ENCODE peak calls at places on chromosomes 11 and 22, in ten cellular contexts. I, K, T, M, W, R, J, E, C and O are unnamed samples.

GRCh38 chr11:7907121-7907520 is 23.9 kb downstream of the OR10A6 start:
- DNase-seq in I (no peak), K (no peak), T (no peak), M (no peak), W (no peak), R (no peak), J (no peak), E (no peak), C (no peak), O (no peak)

GRCh38 chr11:70504246-70505020 is 106.1 kb downstream of the CTTN start:
- DNase-seq in I (no peak), K (no peak), T (no peak), M (no peak), W (no peak), R (no peak), J (no peak), E (no peak), C (no peak), O (no peak)

GRCh38 chr22:25202290-25202921 is 2.7 kb downstream of the CRYBB3 start:
- DNase-seq in I (peak), K (peak), T (peak), M (no peak), W (peak), R (peak), J (peak), E (peak), C (peak), O (no peak)

GRCh38 chr11:19756675-19757475 is 44.2 kb downstream of the NAV2 start:
- DNase-seq in I (no peak), K (no peak), T (no peak), M (peak), W (no peak), R (no peak), J (no peak), E (peak), C (no peak), O (no peak)

GRCh38 chr22:30866811-30867271 is 101.7 kb downstream of the MORC2 start:
- DNase-seq in I (no peak), K (peak), T (no peak), M (no peak), W (peak), R (no peak), J (no peak), E (no peak), C (no peak), O (peak)

GRCh38 chr11:2562181-2562581 is 117.4 kb downstream of the KCNQ1 start:
- DNase-seq in I (no peak), K (no peak), T (no peak), M (no peak), W (peak), R (no peak), J (no peak), E (no peak), C (no peak), O (no peak)

GRCh38 chr11:17550455-17551346 is 3.6 kb downstream of the OTOG start:
- DNase-seq in I (peak), K (no peak), T (no peak), M (no peak), W (peak), R (no peak), J (no peak), E (no peak), C (no peak), O (no peak)

GRCh38 chr22:25764270-25765015 is 22.5 kb downstream of the MYO18B start:
- DNase-seq in I (no peak), K (no peak), T (no peak), M (no peak), W (no peak), R (no peak), J (no peak), E (no peak), C (no peak), O (no peak)

GRCh38 chr11:64713031-64713780 is 9.8 kb downstream of the NRXN2 start:
- DNase-seq in I (peak), K (peak), T (no peak), M (no peak), W (no peak), R (no peak), J (peak), E (no peak), C (no peak), O (no peak)

GRCh38 chr11:36222755-36223635 is 66.2 kb downstream of the COMMD9 start:
- DNase-seq in I (no peak), K (no peak), T (no peak), M (no peak), W (no peak), R (no peak), J (no peak), E (peak), C (no peak), O (no peak)

GRCh38 chr11:58507355-58507754 is 550 bp downstream of the OR5B21 start:
- DNase-seq in I (no peak), K (no peak), T (no peak), M (no peak), W (no peak), R (no peak), J (no peak), E (no peak), C (no peak), O (no peak)

GRCh38 chr22:21701384-21701971 is 34.1 kb downstream of the YPEL1 start:
- DNase-seq in I (no peak), K (no peak), T (no peak), M (no peak), W (no peak), R (no peak), J (no peak), E (no peak), C (no peak), O (no peak)

GRCh38 chr11:5280582-5281102 is 10.9 kb upstream of the HBE1 start:
- DNase-seq in I (peak), K (peak), T (no peak), M (peak), W (peak), R (no peak), J (peak), E (no peak), C (peak), O (no peak)

GRCh38 chr11:17378655-17379054 is 9.8 kb downstream of the KCNJ11 start:
- DNase-seq in I (no peak), K (no peak), T (no peak), M (no peak), W (no peak), R (no peak), J (peak), E (no peak), C (no peak), O (no peak)

GRCh38 chr11:2516276-2517015 is 71.6 kb downstream of the KCNQ1 start:
- DNase-seq in I (no peak), K (no peak), T (no peak), M (no peak), W (peak), R (no peak), J (no peak), E (no peak), C (no peak), O (peak)

GRCh38 chr11:62487698-62488551 is 58.7 kb downstream of the AHNAK start:
- DNase-seq in I (no peak), K (no peak), T (no peak), M (no peak), W (no peak), R (no peak), J (no peak), E (peak), C (no peak), O (no peak)

GRCh38 chr22:39292561-39293074 is 26.8 kb downstream of the RPL3 start:
- DNase-seq in I (peak), K (peak), T (no peak), M (peak), W (peak), R (no peak), J (peak), E (peak), C (no peak), O (peak)